ENCODE peak calls at places on chromosomes 12 and 14, in seven cellular contexts. I is brain microvascular endothelial cell, Z is activated T-helper 1 cell treated with Interleukin-2 at 50 U/mL for 16 hours, M is CMK, Y is T-helper 1 cell, P is midbrain, E is foreskin fibroblast. O is an unnamed sample.

GRCh38 chr14:68886109-68886434 is 93.0 kb downstream of the ACTN1 start:
- DNase-seq in I (no peak), Z (no peak), M (no peak), Y (no peak), P (no peak), E (no peak), O (no peak)

GRCh38 chr14:94598506-94598815 is 13.7 kb upstream of the SERPINA3 start:
- DNase-seq in I (no peak), Z (no peak), M (no peak), Y (no peak), P (no peak), E (no peak), O (no peak)

GRCh38 chr12:113247123-113248045 is 26.1 kb downstream of the TPCN1 start:
- DNase-seq in I (peak), Z (no peak), M (no peak), Y (no peak), P (no peak), E (peak), O (peak)

GRCh38 chr12:1879633-1880032 is 38.8 kb downstream of the CACNA2D4 start:
- DNase-seq in I (no peak), Z (no peak), M (no peak), Y (no peak), P (no peak), E (no peak), O (peak)

GRCh38 chr12:1533205-1533601 is 61.2 kb downstream of the FBXL14 start:
- DNase-seq in I (no peak), Z (no peak), M (peak), Y (no peak), P (no peak), E (no peak), O (no peak)

GRCh38 chr12:108634225-108634795 is 616 bp upstream of the SELPLG start:
- DNase-seq in I (no peak), Z (no peak), M (peak), Y (no peak), P (no peak), E (no peak), O (no peak)

GRCh38 chr12:121630791-121631190 is 4.5 kb downstream of the ORAI1 start:
- DNase-seq in I (no peak), Z (no peak), M (no peak), Y (no peak), P (no peak), E (no peak), O (no peak)

GRCh38 chr12:11753151-11753501 is 103.7 kb downstream of the ETV6 start:
- DNase-seq in I (no peak), Z (no peak), M (no peak), Y (no peak), P (no peak), E (no peak), O (no peak)

GRCh38 chr14:64541261-64541970 is 875 bp downstream of the HSPA2 start:
- DNase-seq in I (no peak), Z (no peak), M (no peak), Y (peak), P (peak), E (no peak), O (no peak)